ENCODE peak calls at places on chromosome 20, in nine cellular contexts. X is choroid plexus epithelial cell, C is lower lobe of right lung, D is epithelial cell of proximal tubule, H is H7, W is breast epithelium, T is fibroblast of lung, V is aorta, Z is GM12878. G is an unnamed sample.
A peak's percentile ranks its signal among the peaks of the same experiment; 100 is the strongest.

GRCh38 chr20:59823030-59823423 is 110.4 kb downstream of the SYCP2 start:
- DNase-seq in X (no peak), C (no peak), D (no peak), H (peak; percentile 19), W (no peak), T (no peak), V (no peak), Z (no peak), G (no peak)

GRCh38 chr20:19274412-19275015 is 62.1 kb downstream of the SLC24A3 start:
- DNase-seq in X (peak; percentile 84), C (no peak), D (no peak), H (no peak), W (no peak), T (peak; percentile 69), V (no peak), Z (no peak), G (peak; percentile 66)

GRCh38 chr20:17615645-17616479 is 46.0 kb downstream of the DSTN start:
- DNase-seq in X (no peak), C (peak; percentile 49), D (no peak), H (peak; percentile 31), W (no peak), T (no peak), V (peak; percentile 74), Z (no peak), G (no peak)

GRCh38 chr20:34069341-34070078 is 42.5 kb downstream of the EIF2S2 start:
- DNase-seq in X (peak; percentile 90), C (peak; percentile 64), D (peak; percentile 45), H (peak; percentile 85), W (peak; percentile 76), T (peak; percentile 88), V (peak; percentile 82), Z (peak; percentile 30), G (peak; percentile 71)

GRCh38 chr20:36105731-36106226 is 48.8 kb upstream of the EPB41L1 start:
- DNase-seq in X (no peak), C (peak; percentile 65), D (no peak), H (no peak), W (no peak), T (no peak), V (no peak), Z (no peak), G (no peak)

GRCh38 chr20:49276201-49276894 is 1.5 kb downstream of the ZNFX1 start:
- DNase-seq in X (peak; percentile 64), C (no peak), D (peak; percentile 84), H (no peak), W (no peak), T (peak; percentile 66), V (no peak), Z (no peak), G (peak; percentile 59)

GRCh38 chr20:12947691-12948090 is 61.1 kb upstream of the SPTLC3 start:
- DNase-seq in X (no peak), C (no peak), D (no peak), H (no peak), W (no peak), T (no peak), V (no peak), Z (no peak), G (no peak)

GRCh38 chr20:23669866-23670265 is 19.0 kb downstream of the CST4 start:
- DNase-seq in X (no peak), C (no peak), D (no peak), H (no peak), W (no peak), T (no peak), V (no peak), Z (no peak), G (no peak)

GRCh38 chr20:36644713-36645109 is 1.3 kb downstream of the SLA2 start:
- DNase-seq in X (no peak), C (no peak), D (no peak), H (no peak), W (no peak), T (no peak), V (no peak), Z (no peak), G (no peak)

GRCh38 chr20:50776122-50776795 is 18.6 kb upstream of the BCAS4 start:
- DNase-seq in X (no peak), C (no peak), D (no peak), H (no peak), W (no peak), T (no peak), V (peak; percentile 26), Z (no peak), G (no peak)

GRCh38 chr20:56924976-56925695 is 296.0 kb downstream of the TFAP2C start:
- DNase-seq in X (no peak), C (no peak), D (no peak), H (peak; percentile 90), W (no peak), T (no peak), V (no peak), Z (no peak), G (no peak)

GRCh38 chr20:59813126-59813947 is 120.1 kb downstream of the SYCP2 start:
- DNase-seq in X (no peak), C (no peak), D (no peak), H (peak; percentile 23), W (peak; percentile 20), T (no peak), V (no peak), Z (no peak), G (no peak)

GRCh38 chr20:6651016-6651415 is 116.5 kb upstream of the BMP2 start:
- DNase-seq in X (peak; percentile 58), C (no peak), D (no peak), H (no peak), W (no peak), T (peak; percentile 89), V (no peak), Z (no peak), G (peak; percentile 48)

GRCh38 chr20:57282691-57283361 is 16.4 kb upstream of the BMP7 start:
- DNase-seq in X (no peak), C (no peak), D (no peak), H (no peak), W (no peak), T (no peak), V (no peak), Z (no peak), G (no peak)

GRCh38 chr20:33862709-33863403 is 51.7 kb downstream of the CHMP4B start:
- DNase-seq in X (peak; percentile 81), C (peak; percentile 67), D (no peak), H (peak; percentile 97), W (no peak), T (peak; percentile 67), V (peak; percentile 87), Z (no peak), G (peak; percentile 33)

GRCh38 chr20:3074812-3075211 is 3.4 kb downstream of the OXT start:
- DNase-seq in X (no peak), C (no peak), D (no peak), H (no peak), W (peak; percentile 33), T (no peak), V (peak; percentile 44), Z (no peak), G (no peak)

GRCh38 chr20:36147707-36148106 is 6.8 kb upstream of the EPB41L1 start:
- DNase-seq in X (peak; percentile 96), C (no peak), D (no peak), H (no peak), W (no peak), T (peak; percentile 80), V (no peak), Z (no peak), G (no peak)

DNA sequence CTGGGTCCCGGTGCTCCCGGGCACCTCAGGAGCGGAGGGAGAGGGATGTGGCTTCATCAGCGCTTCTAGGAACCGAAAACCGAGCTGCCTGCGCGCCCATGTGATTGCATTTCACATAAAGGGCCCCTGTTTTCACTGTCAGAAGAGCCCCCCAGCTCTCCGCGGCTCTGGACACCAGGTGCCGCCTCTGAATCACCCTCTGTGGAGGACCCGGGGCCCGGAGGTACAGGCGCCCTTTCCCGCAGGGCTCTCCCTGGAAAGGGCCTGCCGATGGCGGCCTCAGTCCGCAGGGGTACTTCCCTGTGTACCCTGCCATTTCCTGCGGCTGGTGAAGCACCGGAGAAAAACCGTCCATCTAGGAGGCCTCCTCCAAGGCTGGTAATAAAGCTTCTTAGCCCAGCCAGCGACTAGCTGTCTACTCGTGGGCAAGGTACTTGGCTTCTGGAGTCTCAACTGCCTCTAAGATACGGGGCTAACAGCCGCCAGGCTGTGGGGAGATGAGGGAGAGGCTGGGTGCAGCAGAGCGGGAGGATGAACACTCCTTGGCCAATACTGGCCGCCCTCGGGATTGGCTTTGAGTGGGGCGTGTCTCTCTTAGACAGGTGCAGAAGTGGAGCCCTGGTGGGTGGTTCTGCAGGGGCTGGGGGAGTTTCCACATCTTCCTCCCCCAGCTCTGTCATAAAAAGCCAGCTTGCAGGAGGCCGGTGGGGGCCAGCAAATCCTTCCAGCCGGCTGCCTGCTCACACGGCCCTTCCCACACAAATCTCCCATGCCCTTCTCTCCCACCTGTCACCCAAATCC is 1.6 kb downstream of the PPP1R16B start:
- DNase-seq in X (no peak), C (no peak), D (no peak), H (peak; percentile 40), W (no peak), T (no peak), V (no peak), Z (no peak), G (no peak)
- H3K4me3 ChIP-seq in X (no peak overlapping the region), C (peak overlapping the region; percentile 72), D (peak overlapping the region; percentile 44), H (peak overlapping the region; percentile 80), W (peak overlapping the region; percentile 49), T (no peak overlapping the region), V (peak overlapping the region; percentile 28), Z (peak overlapping the region; percentile 87), G (no peak overlapping the region)

GRCh38 chr20:61688411-61688810 is 377.3 kb downstream of the TAF4 start:
- DNase-seq in X (no peak), C (peak; percentile 33), D (no peak), H (no peak), W (no peak), T (no peak), V (no peak), Z (no peak), G (no peak)
- H3K4me3 ChIP-seq in X (no peak overlapping the region), C (no peak overlapping the region), D (no peak overlapping the region), H (no peak overlapping the region), W (no peak overlapping the region), T (no peak overlapping the region), V (no peak overlapping the region), Z (no peak overlapping the region), G (no peak overlapping the region)

DNA sequence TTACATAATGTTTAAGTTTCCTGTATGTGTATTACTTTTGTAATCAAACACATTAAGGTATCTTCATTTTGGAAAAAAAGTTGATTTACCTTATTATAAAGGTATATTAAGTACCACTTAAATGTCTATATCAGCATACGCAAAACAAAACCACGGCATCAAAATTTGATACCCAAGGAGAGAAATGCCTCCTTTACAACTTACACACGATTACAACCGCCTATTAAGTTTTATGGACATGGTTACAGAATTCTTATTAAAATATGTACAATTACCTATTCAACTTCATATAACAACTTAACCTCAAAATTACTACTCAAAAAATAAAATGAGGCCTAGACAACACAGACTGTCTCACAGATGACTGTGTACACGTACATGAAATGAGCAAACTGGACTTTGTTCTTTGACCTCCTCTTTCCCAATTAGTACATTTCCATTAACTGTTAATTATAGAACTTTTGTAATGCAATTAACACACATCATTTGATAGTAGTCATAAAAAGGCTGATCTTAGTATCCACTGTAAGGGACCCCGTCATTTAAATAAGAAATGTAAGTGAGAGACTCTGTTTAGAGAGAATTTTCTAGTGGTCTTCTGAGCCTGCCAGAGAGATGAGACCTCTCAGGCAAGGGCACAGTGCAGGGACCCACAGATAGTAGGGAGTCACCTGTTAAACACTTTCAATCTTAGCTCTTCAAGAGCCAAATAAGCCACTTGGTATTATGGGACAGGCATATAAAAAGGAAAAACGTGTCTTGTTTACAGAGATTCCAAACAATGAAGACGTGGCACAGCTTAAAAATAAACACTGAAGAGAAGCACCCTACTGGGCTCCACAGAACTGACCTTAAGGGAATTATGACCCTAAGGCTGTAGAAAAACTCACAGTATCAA is 2.4 kb downstream of the DIDO1 start:
- DNase-seq in X (no peak), C (no peak), D (no peak), H (no peak), W (no peak), T (no peak), V (no peak), Z (no peak), G (no peak)
- H3K4me3 ChIP-seq in X (peak overlapping the region; percentile 72), C (peak overlapping the region; percentile 98), D (peak overlapping the region; percentile 92), H (peak overlapping the region; percentile 96), W (peak overlapping the region; percentile 96), T (peak overlapping the region; percentile 90), V (no peak overlapping the region), Z (peak overlapping the region; percentile 64), G (peak overlapping the region; percentile 88)

GRCh38 chr20:45407783-45408645 is at the start of gene DBNDD2:
- DNase-seq in X (no peak), C (no peak), D (no peak), H (no peak), W (no peak), T (no peak), V (no peak), Z (no peak), G (no peak)
- H3K4me3 ChIP-seq in X (peak within 1 kb of the TSS; percentile 63), C (peak within 1 kb of the TSS; percentile 97), D (peak within 1 kb of the TSS; percentile 86), H (peak within 1 kb of the TSS; percentile 85), W (peak within 1 kb of the TSS; percentile 62), T (peak within 1 kb of the TSS; percentile 67), V (peak within 1 kb of the TSS; percentile 85), Z (no peak within 1 kb of the TSS), G (peak within 1 kb of the TSS; percentile 66)